ENCODE peak calls at places on chromosomes 7 and 10, in four cellular contexts. Z, V, L and H are unnamed samples.

GRCh38 chr7:121475806-121476205 is 79.7 kb upstream of the FAM3C start:
- DNase-seq in Z (no peak), V (no peak), L (no peak), H (no peak)

GRCh38 chr7:82506702-82507101 is 63.1 kb upstream of the CACNA2D1 start:
- DNase-seq in Z (no peak), V (no peak), L (no peak), H (no peak)

GRCh38 chr10:35821339-35821911 is 179.3 kb upstream of the FZD8 start:
- DNase-seq in Z (no peak), V (no peak), L (no peak), H (no peak)

GRCh38 chr7:25801214-25801613 is 350.8 kb upstream of the NFE2L3 start:
- DNase-seq in Z (no peak), V (no peak), L (no peak), H (no peak)

GRCh38 chr10:3525832-3526449 is 259.1 kb downstream of the KLF6 start:
- DNase-seq in Z (no peak), V (no peak), L (no peak), H (peak)

GRCh38 chr7:95772771-95773581 is 622 bp downstream of the DYNC1I1 start:
- DNase-seq in Z (peak), V (peak), L (no peak), H (no peak)

GRCh38 chr7:138212314-138212713 is 136.1 kb downstream of the AKR1D1 start:
- DNase-seq in Z (no peak), V (no peak), L (no peak), H (no peak)

GRCh38 chr10:14648042-14648765 is 126.5 kb downstream of the FAM107B start:
- DNase-seq in Z (peak), V (peak), L (peak), H (no peak)

GRCh38 chr7:106012935-106013439 is 49.9 kb downstream of the CDHR3 start:
- DNase-seq in Z (no peak), V (no peak), L (no peak), H (no peak)

GRCh38 chr10:132957981-132958885 is 15.9 kb upstream of the CFAP46 start:
- DNase-seq in Z (no peak), V (no peak), L (no peak), H (no peak)

GRCh38 chr10:110443239-110444008 is 54.3 kb upstream of the DUSP5 start:
- DNase-seq in Z (no peak), V (no peak), L (no peak), H (no peak)

GRCh38 chr10:14592026-14592425 is 182.7 kb downstream of the FAM107B start:
- DNase-seq in Z (no peak), V (no peak), L (no peak), H (no peak)

GRCh38 chr10:84173543-84173942 is at the start of gene GPR15LG:
- DNase-seq in Z (no peak), V (no peak), L (no peak), H (no peak)

GRCh38 chr7:504221-505081 is 15.2 kb downstream of the PDGFA start:
- DNase-seq in Z (no peak), V (no peak), L (no peak), H (no peak)

GRCh38 chr10:24848169-24848688 is 104.2 kb downstream of the PRTFDC1 start:
- DNase-seq in Z (no peak), V (no peak), L (no peak), H (no peak)

GRCh38 chr7:123748734-123749536 is at the start of gene WASL:
- DNase-seq in Z (peak), V (peak), L (peak), H (peak)

GRCh38 chr7:125848157-125848556 is 918.5 kb upstream of the POT1 start:
- DNase-seq in Z (no peak), V (no peak), L (no peak), H (no peak)

GRCh38 chr7:29408841-29409243 is 154.8 kb upstream of the PRR15 start:
- DNase-seq in Z (peak), V (peak), L (no peak), H (peak)